ENCODE peak calls at places on chromosomes 6 and 20, in eight cellular contexts. F, S, V, E, X, J, T and N are unnamed samples.

GRCh38 chr20:38245753-38246152 is 14.8 kb downstream of the KIAA1755 start:
- DNase-seq in S (no peak), J (no peak), X (no peak), F (no peak), T (no peak), E (no peak), V (no peak), N (no peak)

GRCh38 chr20:40750541-40750940 is 61.5 kb upstream of the MAFB start:
- DNase-seq in J (no peak), S (no peak), F (no peak), E (no peak), X (no peak), V (no peak), T (no peak), N (no peak)

GRCh38 chr6:111759413-111759835 is 113.8 kb downstream of the FYN start:
- DNase-seq in V (no peak), F (no peak), E (no peak), S (peak; percentile 49), J (no peak), X (no peak), T (no peak), N (no peak)

GRCh38 chr20:46057856-46058655 is 29.0 kb downstream of the SLC12A5 start:
- DNase-seq in X (peak; percentile 45), T (no peak), S (peak; percentile 76), E (peak; percentile 68), V (peak; percentile 28), J (no peak), F (peak; percentile 93), N (no peak)

GRCh38 chr20:4225778-4226177 is 210.4 kb upstream of the RNF24 start:
- DNase-seq in V (peak; percentile 36), F (no peak), X (no peak), J (no peak), S (peak; percentile 97), T (peak; percentile 91), E (peak; percentile 41), N (no peak)

GRCh38 chr6:145960918-145961604 is 3.1 kb downstream of the SHPRH start:
- DNase-seq in T (no peak), F (no peak), X (no peak), J (no peak), S (peak; percentile 48), V (no peak), E (no peak), N (peak; percentile 35)

GRCh38 chr6:138063726-138064125 is 43.5 kb downstream of the PERP start:
- DNase-seq in F (no peak), E (no peak), J (no peak), X (no peak), T (no peak), V (no peak), S (no peak), N (no peak)

GRCh38 chr6:89508755-89509563 is 76.0 kb downstream of the ANKRD6 start:
- DNase-seq in J (no peak), F (no peak), E (no peak), V (no peak), S (no peak), X (no peak), T (peak; percentile 6), N (no peak)

GRCh38 chr20:35661013-35661412 is 3.7 kb downstream of the CPNE1 start:
- DNase-seq in X (no peak), S (peak; percentile 42), T (peak; percentile 37), E (no peak), V (peak; percentile 82), J (peak; percentile 22), F (no peak), N (no peak)

GRCh38 chr6:19838442-19839236 is 1.5 kb downstream of the ID4 start:
- DNase-seq in E (peak; percentile 75), X (peak; percentile 50), J (no peak), S (peak; percentile 60), V (peak; percentile 70), F (peak; percentile 78), T (peak; percentile 52), N (no peak)

GRCh38 chr6:88490865-88491264 is 324.7 kb upstream of the CNR1 start:
- DNase-seq in T (peak; percentile 9), S (peak; percentile 38), F (no peak), J (no peak), X (no peak), V (no peak), E (no peak), N (no peak)

GRCh38 chr6:108555399-108556052 is 5.2 kb upstream of the FOXO3 start:
- DNase-seq in V (no peak), X (no peak), S (no peak), E (no peak), F (no peak), J (no peak), T (no peak), N (no peak)

GRCh38 chr6:111417946-111418345 is 65.1 kb downstream of the REV3L start:
- DNase-seq in S (peak; percentile 42), V (no peak), E (no peak), T (peak; percentile 46), X (no peak), F (no peak), J (no peak), N (no peak)

GRCh38 chr6:46927066-46927465 is 5.3 kb upstream of the ADGRF5 start:
- DNase-seq in X (no peak), F (no peak), S (peak; percentile 28), E (no peak), T (peak; percentile 90), V (peak; percentile 17), J (no peak), N (no peak)

GRCh38 chr20:22339091-22339881 is 245.1 kb downstream of the FOXA2 start:
- DNase-seq in X (peak; percentile 71), S (peak; percentile 73), V (peak; percentile 81), J (peak; percentile 75), E (peak; percentile 87), T (peak; percentile 95), F (peak; percentile 92), N (peak; percentile 86)

GRCh38 chr20:24842591-24843442 is 106.3 kb upstream of the CST7 start:
- DNase-seq in S (no peak), F (no peak), X (no peak), V (peak; percentile 6), T (no peak), J (peak; percentile 92), E (no peak), N (peak; percentile 52)

GRCh38 chr6:19988555-19988954 is 151.4 kb downstream of the ID4 start:
- DNase-seq in E (peak; percentile 58), V (peak; percentile 28), J (peak; percentile 28), X (peak; percentile 27), S (peak; percentile 52), F (peak; percentile 80), T (peak; percentile 48), N (no peak)

GRCh38 chr6:49693512-49693911 is 19.8 kb downstream of the CRISP2 start:
- DNase-seq in S (no peak), J (no peak), T (no peak), E (no peak), F (no peak), V (no peak), X (no peak), N (no peak)

GRCh38 chr6:70110128-70111022 is 192.5 kb downstream of the COL9A1 start:
- DNase-seq in E (no peak), T (no peak), X (no peak), F (no peak), S (peak; percentile 64), J (no peak), V (no peak), N (no peak)

GRCh38 chr6:167267896-167268528 is 23.1 kb upstream of the UNC93A start:
- DNase-seq in F (no peak), J (no peak), X (no peak), T (no peak), E (no peak), S (no peak), V (peak; percentile 12), N (no peak)

GRCh38 chr6:155301867-155302266 is 12.4 kb downstream of the TFB1M start:
- DNase-seq in E (no peak), T (no peak), V (no peak), J (no peak), F (peak; percentile 10), X (no peak), S (peak; percentile 8), N (no peak)

GRCh38 chr6:26185004-26185403 is 97.8 kb downstream of the HFE start:
- DNase-seq in T (no peak), F (no peak), E (no peak), J (no peak), S (no peak), V (no peak), X (no peak), N (no peak)
- H3K4me3 ChIP-seq in T (no peak overlapping the region), F (peak overlapping the region; percentile 70), E (no peak overlapping the region), J (no peak overlapping the region), S (no peak overlapping the region), V (no peak overlapping the region), X (no peak overlapping the region), N (no peak overlapping the region)

GRCh38 chr6:136643850-136644596 is 93.8 kb upstream of the MAP7 start:
- DNase-seq in T (peak; percentile 88), S (peak; percentile 70), J (peak; percentile 66), X (peak; percentile 81), E (peak; percentile 91), V (peak; percentile 97), F (peak; percentile 97), N (peak; percentile 84)

GRCh38 chr6:136641873-136642465 is 91.7 kb upstream of the MAP7 start:
- DNase-seq in T (no peak), X (no peak), J (no peak), F (no peak), S (no peak), V (no peak), E (no peak), N (no peak)

GRCh38 chr6:136646377-136646776 is 96.2 kb upstream of the MAP7 start:
- DNase-seq in V (no peak), E (no peak), S (peak; percentile 37), J (no peak), X (no peak), T (no peak), F (no peak), N (no peak)

GRCh38 chr6:136647363-136647763 is 97.1 kb upstream of the MAP7 start:
- DNase-seq in V (peak; percentile 57), X (no peak), E (peak; percentile 23), T (no peak), J (no peak), F (no peak), S (peak; percentile 39), N (no peak)

GRCh38 chr6:136644597-136644952 is 94.4 kb upstream of the MAP7 start:
- DNase-seq in T (no peak), E (no peak), V (no peak), J (no peak), S (no peak), X (no peak), F (no peak), N (no peak)
- H2AFZ ChIP-seq in T (peak overlapping the region; percentile 43), E (no peak overlapping the region), V (no peak overlapping the region), J (no peak overlapping the region), S (no peak overlapping the region), X (no peak overlapping the region), F (no peak overlapping the region), N (no peak overlapping the region)

DNA sequence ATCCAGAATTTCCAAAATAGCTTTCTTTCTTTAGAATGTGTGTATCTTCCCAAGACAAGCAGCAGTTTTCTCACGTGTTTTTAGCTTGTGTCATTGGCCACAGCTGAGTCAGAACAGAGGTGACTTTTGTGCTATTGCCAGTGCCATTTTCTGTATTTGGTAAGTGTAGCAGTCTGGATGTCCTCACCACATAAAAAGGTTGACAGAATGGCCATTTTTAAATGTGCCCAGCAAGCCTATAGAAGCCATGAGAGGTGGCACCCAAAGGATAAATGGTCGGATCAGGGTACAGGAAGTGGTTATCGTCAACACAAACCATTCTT is 269.5 kb upstream of the HSF2 start:
- DNase-seq in F (no peak), T (no peak), E (no peak), X (no peak), V (peak; percentile 38), J (no peak), S (peak; percentile 23), N (no peak)
- H3K4me3 ChIP-seq in F (no peak overlapping the region), T (no peak overlapping the region), E (no peak overlapping the region), X (no peak overlapping the region), V (no peak overlapping the region), J (no peak overlapping the region), S (no peak overlapping the region), N (no peak overlapping the region)

GRCh38 chr20:17680128-17680835 is 1.8 kb downstream of the RRBP1 start:
- DNase-seq in V (peak; percentile 91), F (peak; percentile 44), X (peak; percentile 20), J (no peak), S (peak; percentile 79), E (peak; percentile 78), T (peak; percentile 80), N (no peak)
- H2AFZ ChIP-seq in V (no peak overlapping the region), F (no peak overlapping the region), X (peak overlapping the region; percentile 94), J (no peak overlapping the region), S (no peak overlapping the region), E (no peak overlapping the region), T (peak overlapping the region; percentile 28), N (no peak overlapping the region)